ENCODE peak calls at places on chromosomes 5 and 9, in four cellular contexts. K, D, P and H are unnamed samples.
A peak's percentile ranks its signal among the peaks of the same experiment; 100 is the strongest.

GRCh38 chr5:60066502-60066901 is 173.0 kb upstream of the PDE4D start:
- DNase-seq in K (no peak), D (no peak), P (no peak), H (no peak)

GRCh38 chr9:136100700-136101614 is 5.9 kb upstream of the NACC2 start:
- DNase-seq in K (no peak), D (no peak), P (no peak), H (peak; percentile 96)

GRCh38 chr9:78031826-78032598 is 401 bp upstream of the GNAQ start:
- DNase-seq in K (peak; percentile 65), D (peak; percentile 94), P (peak; percentile 90), H (peak; percentile 93)

GRCh38 chr5:137700282-137700680 is 35.6 kb downstream of the KLHL3 start:
- DNase-seq in K (no peak), D (no peak), P (no peak), H (no peak)

GRCh38 chr5:37896159-37896558 is 56.3 kb upstream of the GDNF start:
- DNase-seq in K (no peak), D (no peak), P (no peak), H (no peak)

GRCh38 chr5:16913187-16913839 is 22.8 kb downstream of the MYO10 start:
- DNase-seq in K (no peak), D (no peak), P (no peak), H (no peak)

GRCh38 chr9:75064307-75065025 is 23.5 kb downstream of the NMRK1 start:
- DNase-seq in K (no peak), D (no peak), P (no peak), H (no peak)

GRCh38 chr9:38226491-38226951 is 157.5 kb upstream of the SHB start:
- DNase-seq in K (no peak), D (no peak), P (no peak), H (peak; percentile 73)

GRCh38 chr9:33161589-33162132 is 5.5 kb downstream of the B4GALT1 start:
- DNase-seq in K (no peak), D (no peak), P (no peak), H (no peak)

GRCh38 chr9:105064248-105065118 is 136.5 kb upstream of the ABCA1 start:
- DNase-seq in K (no peak), D (peak; percentile 79), P (peak; percentile 18), H (peak; percentile 32)

GRCh38 chr5:133520991-133521706 is 91.2 kb downstream of the FSTL4 start:
- DNase-seq in K (no peak), D (no peak), P (no peak), H (no peak)

GRCh38 chr5:1227669-1228068 is 2.5 kb downstream of the SLC6A18 start:
- DNase-seq in K (no peak), D (no peak), P (no peak), H (no peak)

GRCh38 chr5:55850839-55851674 is at the start of gene IL31RA:
- DNase-seq in K (no peak), D (no peak), P (no peak), H (no peak)

GRCh38 chr5:109688647-109688998 is 1.1 kb upstream of the MAN2A1 start:
- DNase-seq in K (no peak), D (no peak), P (no peak), H (no peak)

GRCh38 chr5:10441992-10442435 is 335 bp downstream of the ROPN1L start:
- DNase-seq in K (no peak), D (no peak), P (no peak), H (no peak)

GRCh38 chr5:11037080-11037479 is 276.0 kb upstream of the DAP start:
- DNase-seq in K (no peak), D (no peak), P (no peak), H (no peak)

GRCh38 chr9:135797507-135798302 is 95.7 kb downstream of the KCNT1 start:
- DNase-seq in K (no peak), D (peak; percentile 90), P (peak; percentile 51), H (peak; percentile 97)

GRCh38 chr5:53265043-53265442 is 155.5 kb upstream of the MOCS2 start:
- DNase-seq in K (no peak), D (no peak), P (no peak), H (no peak)

GRCh38 chr5:31770157-31770556 is 131.2 kb downstream of the PDZD2 start:
- DNase-seq in K (no peak), D (no peak), P (no peak), H (peak; percentile 68)

GRCh38 chr9:136784997-136785361 is 6.2 kb upstream of the TMEM141 start:
- DNase-seq in K (no peak), D (no peak), P (no peak), H (no peak)

GRCh38 chr5:139671096-139671841 is 23.1 kb downstream of the CXXC5 start:
- DNase-seq in K (no peak), D (no peak), P (no peak), H (peak; percentile 88)

GRCh38 chr5:101942321-101942882 is 353.7 kb downstream of the SLCO4C1 start:
- DNase-seq in K (no peak), D (peak; percentile 27), P (peak; percentile 51), H (no peak)

GRCh38 chr9:25677301-25678146 is 720 bp downstream of the TUSC1 start:
- DNase-seq in K (no peak), D (peak; percentile 87), P (peak; percentile 30), H (peak; percentile 17)

GRCh38 chr5:125056641-125057345 is 310.4 kb upstream of the ZNF608 start:
- DNase-seq in K (no peak), D (no peak), P (no peak), H (no peak)

GRCh38 chr5:153756540-153756939 is 266.1 kb downstream of the GRIA1 start:
- DNase-seq in K (no peak), D (no peak), P (no peak), H (peak; percentile 16)

GRCh38 chr5:61306531-61307195 is 25.4 kb upstream of the ZSWIM6 start:
- DNase-seq in K (no peak), D (no peak), P (no peak), H (no peak)

GRCh38 chr9:96612105-96612965 is 7.3 kb downstream of the CDC14B start:
- DNase-seq in K (no peak), D (peak; percentile 48), P (peak; percentile 52), H (peak; percentile 36)

GRCh38 chr9:109329274-109330258 is 8.7 kb upstream of the EPB41L4B start:
- DNase-seq in K (no peak), D (peak; percentile 39), P (no peak), H (peak; percentile 47)

GRCh38 chr9:92332577-92333287 is 7.0 kb downstream of the CENPP start:
- DNase-seq in K (no peak), D (peak; percentile 30), P (no peak), H (no peak)

GRCh38 chr9:99285965-99286364 is 63.9 kb downstream of the SEC61B start:
- DNase-seq in K (no peak), D (no peak), P (no peak), H (no peak)

GRCh38 chr9:26460624-26461023 is 432.0 kb downstream of the CAAP1 start:
- DNase-seq in K (no peak), D (no peak), P (no peak), H (no peak)

GRCh38 chr5:40682431-40683017 is 2.8 kb downstream of the PTGER4 start:
- DNase-seq in K (no peak), D (no peak), P (no peak), H (no peak)

GRCh38 chr9:116377179-116377790 is 223.7 kb downstream of the PAPPA start:
- DNase-seq in K (no peak), D (no peak), P (no peak), H (no peak)

GRCh38 chr5:25500635-25501034 is 855.9 kb upstream of the CDH10 start:
- DNase-seq in K (no peak), D (no peak), P (no peak), H (no peak)

GRCh38 chr5:106185661-106186081 is 1485.1 kb downstream of the EFNA5 start:
- DNase-seq in K (no peak), D (no peak), P (no peak), H (no peak)

GRCh38 chr5:146753618-146754123 is 124.9 kb downstream of the PPP2R2B start:
- DNase-seq in K (no peak), D (no peak), P (no peak), H (no peak)
- H3K27me3 ChIP-seq in K (no peaks in the 10 kb centered on the region), D (no peaks in the 10 kb centered on the region), P (no peaks in the 10 kb centered on the region), H (no peaks in the 10 kb centered on the region)

DNA sequence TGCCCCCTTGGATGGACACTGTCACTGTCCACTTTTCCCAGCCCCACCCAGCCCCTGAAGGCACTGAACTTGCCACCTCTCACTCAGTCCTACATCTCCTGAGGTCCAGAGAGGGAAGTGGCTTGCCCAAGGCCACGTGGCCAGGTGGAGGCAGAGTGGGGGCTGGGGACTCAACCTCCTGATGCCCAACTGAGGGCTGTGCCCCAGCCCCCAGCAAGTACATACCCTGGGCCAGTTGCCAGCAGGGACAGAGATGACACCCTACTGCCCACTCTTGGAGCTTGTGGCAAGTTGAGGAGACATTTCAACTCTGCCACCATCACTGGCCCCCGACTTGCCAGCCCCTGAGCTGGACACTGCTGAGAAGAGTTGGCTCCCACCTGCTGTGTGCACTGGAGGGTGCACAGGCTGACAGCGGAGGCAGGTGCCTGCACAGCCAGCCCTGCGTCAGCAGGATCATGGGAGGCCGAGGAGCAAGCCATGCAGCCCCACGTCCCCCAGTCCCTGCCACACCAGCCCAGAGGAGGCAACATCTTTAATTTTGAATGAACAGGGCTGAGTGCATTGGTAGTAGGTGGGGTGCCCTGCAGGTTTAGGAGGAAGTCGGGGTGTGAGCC is 39.4 kb downstream of the UNC5A start:
- DNase-seq in K (no peak), D (no peak), P (no peak), H (no peak)
- H3K27me3 ChIP-seq in K (no peaks in the 10 kb centered on the region), D (no peaks in the 10 kb centered on the region), P (peaks cover 76% of the 10 kb centered on the region), H (no peaks in the 10 kb centered on the region)

DNA sequence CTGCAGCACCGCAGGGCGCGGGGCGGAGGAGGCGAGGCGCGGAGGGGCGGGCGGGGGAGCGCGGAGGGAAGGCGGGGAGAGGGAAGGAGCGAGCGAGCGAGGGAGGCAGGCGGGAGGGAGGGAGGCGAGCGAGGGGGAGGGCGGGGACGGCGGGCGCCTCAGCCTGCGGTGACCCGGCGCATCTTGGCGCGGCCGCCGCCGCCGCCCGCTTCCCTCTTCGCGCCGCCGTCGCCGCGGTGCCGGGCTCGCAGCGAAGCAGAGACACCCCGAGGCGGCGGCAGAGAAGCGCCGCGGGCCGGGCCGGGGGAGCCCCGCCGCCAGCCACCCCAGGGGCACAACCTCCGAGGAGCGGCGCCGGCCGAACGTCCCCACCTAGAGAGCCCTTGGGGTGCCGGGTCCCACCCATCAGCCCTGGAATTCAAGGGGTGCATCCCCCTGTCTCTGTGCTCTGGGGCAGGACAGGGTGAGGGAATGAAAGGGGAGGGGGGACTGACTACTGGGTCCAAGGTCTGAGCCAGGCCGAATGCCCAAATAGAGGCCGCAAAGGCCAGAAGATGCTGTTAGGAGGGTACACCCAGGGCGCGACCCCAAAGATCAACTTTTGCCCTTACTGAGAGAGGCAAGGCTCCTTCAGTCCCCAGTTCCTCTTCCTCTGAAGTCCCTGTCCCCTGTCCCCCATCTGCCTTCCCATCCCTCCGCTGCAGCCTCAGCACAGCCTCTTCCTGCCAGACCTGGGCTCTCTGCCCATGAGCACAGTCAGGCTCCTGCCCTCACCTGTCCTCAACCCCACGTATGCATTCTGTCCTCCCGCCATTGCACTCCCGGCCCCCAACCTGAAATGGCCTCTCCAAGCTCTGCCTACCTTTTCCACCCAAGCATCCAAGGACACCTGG is at the start of gene ADAMTS2:
- DNase-seq in K (no peak), D (peak; percentile 92), P (peak; percentile 57), H (peak; percentile 97)
- H3K27me3 ChIP-seq in K (peaks cover 8% of the 10 kb centered on the region), D (no peaks in the 10 kb centered on the region), P (peaks cover 82% of the 10 kb centered on the region), H (peaks cover 45% of the 10 kb centered on the region)

DNA sequence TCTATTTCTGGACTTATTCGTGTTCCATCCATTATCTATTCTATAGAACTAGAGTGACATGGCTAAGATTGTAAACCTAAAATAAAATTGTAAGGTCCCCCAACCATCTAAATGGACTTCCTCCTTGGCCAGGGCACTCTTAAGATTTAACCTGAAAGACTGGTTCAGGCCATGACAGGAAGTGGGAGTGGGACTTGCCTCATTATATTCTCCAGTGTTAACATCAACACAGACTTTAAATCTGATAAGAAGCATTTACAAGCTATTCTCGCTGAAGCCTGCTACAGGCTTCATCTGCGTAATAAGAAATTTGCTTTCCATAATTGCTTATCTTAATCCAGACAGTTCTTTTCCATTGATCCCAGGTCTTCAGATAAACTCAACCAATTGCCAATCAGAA is 117.0 kb downstream of the SSBP2 start:
- DNase-seq in K (no peak), D (no peak), P (no peak), H (no peak)
- H3K27me3 ChIP-seq in K (no peaks in the 10 kb centered on the region), D (no peaks in the 10 kb centered on the region), P (no peaks in the 10 kb centered on the region), H (no peaks in the 10 kb centered on the region)